ENCODE peak calls at places on chromosomes 6 and 20, in four cellular contexts. R, Q, X and Z are unnamed samples. For H3K4me1, the result is how much of the 10 kb centered on the place peaks cover.

GRCh38 chr20:63492982-63493381 is 5.9 kb downstream of the EEF1A2 start:
- DNase-seq in R (no peak), Q (no peak), X (no peak), Z (no peak)

GRCh38 chr6:41939848-41940758 is 1.5 kb downstream of the CCND3 start:
- DNase-seq in X (peak), R (peak), Q (peak), Z (peak)

GRCh38 chr20:49384437-49385434 is 97.7 kb downstream of the KCNB1 start:
- DNase-seq in R (peak), X (peak), Q (peak), Z (peak)

GRCh38 chr6:52552278-52552643 is 24.6 kb downstream of the TRAM2 start:
- DNase-seq in X (no peak), Q (no peak), R (no peak), Z (no peak)

GRCh38 chr20:45470262-45470931 is 844 bp downstream of the WFDC2 start:
- DNase-seq in Q (no peak), X (no peak), R (peak), Z (no peak)

GRCh38 chr6:116511424-116512131 is at the start of gene CALHM5:
- DNase-seq in X (no peak), Q (peak), R (peak), Z (peak)

GRCh38 chr20:20492521-20493334 is 124.8 kb downstream of the INSM1 start:
- DNase-seq in R (no peak), X (no peak), Q (no peak), Z (no peak)

GRCh38 chr6:14981960-14982359 is 263.9 kb upstream of the JARID2 start:
- DNase-seq in Q (no peak), R (no peak), X (no peak), Z (no peak)

GRCh38 chr6:117666881-117667280 is 8.4 kb upstream of the NUS1 start:
- DNase-seq in X (no peak), Q (peak), R (no peak), Z (no peak)

GRCh38 chr6:20572940-20573339 is 38.7 kb downstream of the CDKAL1 start:
- DNase-seq in Q (peak), X (no peak), R (no peak), Z (peak)

GRCh38 chr6:139372326-139373153 is 1.9 kb downstream of the CITED2 start:
- DNase-seq in Q (peak), R (no peak), X (no peak), Z (peak)

GRCh38 chr6:139373154-139373927 is 1.1 kb downstream of the CITED2 start:
- DNase-seq in Q (peak), X (peak), R (peak), Z (peak)

GRCh38 chr6:139374357-139375238 is at the start of gene CITED2:
- DNase-seq in R (peak), X (peak), Q (peak), Z (peak)

GRCh38 chr6:139375239-139376053 is 998 bp upstream of the CITED2 start:
- DNase-seq in Q (peak), X (peak), R (peak), Z (peak)

GRCh38 chr6:139373928-139374356 is 506 bp downstream of the CITED2 start:
- DNase-seq in R (no peak), X (no peak), Q (no peak), Z (no peak)
- H3K4me1 ChIP-seq in R (under half), X (under half), Q (under half), Z (under half)

GRCh38 chr6:163463180-163463579 is 48.7 kb downstream of the QKI start:
- DNase-seq in X (no peak), Q (no peak), R (no peak), Z (no peak)
- H3K4me1 ChIP-seq in X (under half), Q (under half), R (under half), Z (under half)

GRCh38 chr6:125314019-125314581 is 12.3 kb upstream of the HDDC2 start:
- DNase-seq in R (peak), Q (peak), X (no peak), Z (peak)
- H3K4me1 ChIP-seq in R (under half), Q (under half), X (under half), Z (under half)

GRCh38 chr6:158323561-158323958 is 11.3 kb downstream of the TULP4 start:
- DNase-seq in X (no peak), Q (no peak), R (no peak), Z (no peak)
- H3K4me1 ChIP-seq in X (under half), Q (under half), R (under half), Z (under half)

GRCh38 chr6:45921703-45922270 is 93.9 kb downstream of the CLIC5 start:
- DNase-seq in R (no peak), X (no peak), Q (no peak), Z (no peak)

GRCh38 chr6:45924763-45925342 is 90.8 kb downstream of the CLIC5 start:
- DNase-seq in R (no peak), X (no peak), Q (no peak), Z (peak)

GRCh38 chr6:45922728-45923351 is 92.8 kb downstream of the CLIC5 start:
- DNase-seq in R (peak), Q (peak), X (peak), Z (peak)

GRCh38 chr6:45920819-45921511 is 94.7 kb downstream of the CLIC5 start:
- DNase-seq in X (no peak), R (no peak), Q (no peak), Z (peak)

GRCh38 chr6:45923831-45924391 is 91.7 kb downstream of the CLIC5 start:
- DNase-seq in X (no peak), Q (peak), R (no peak), Z (peak)
- H3K4me1 ChIP-seq in X (under half), Q (under half), R (under half), Z (under half)

DNA sequence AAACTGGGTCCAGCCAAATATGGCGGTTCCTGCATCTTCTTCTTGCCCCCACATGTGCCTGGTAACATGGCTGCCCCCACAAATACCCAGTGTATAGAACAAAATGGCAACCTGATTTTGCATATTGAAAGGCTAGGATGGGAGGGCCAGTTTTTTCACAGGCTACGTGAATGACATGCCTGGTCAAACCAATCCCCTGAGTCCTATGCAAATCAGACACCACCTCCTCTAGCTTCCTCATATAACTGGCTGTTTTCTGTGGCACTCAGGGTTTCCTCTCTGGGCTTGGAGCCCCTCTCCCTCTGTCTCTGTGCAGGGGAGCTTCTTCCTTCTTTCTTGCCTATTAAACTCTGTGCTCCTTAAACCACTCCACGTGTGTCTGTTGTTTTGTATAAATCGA is 372.1 kb downstream of the KIF16B start:
- DNase-seq in R (no peak), Q (no peak), X (no peak), Z (no peak)
- H3K4me1 ChIP-seq in R (under half), Q (under half), X (under half), Z (under half)

DNA sequence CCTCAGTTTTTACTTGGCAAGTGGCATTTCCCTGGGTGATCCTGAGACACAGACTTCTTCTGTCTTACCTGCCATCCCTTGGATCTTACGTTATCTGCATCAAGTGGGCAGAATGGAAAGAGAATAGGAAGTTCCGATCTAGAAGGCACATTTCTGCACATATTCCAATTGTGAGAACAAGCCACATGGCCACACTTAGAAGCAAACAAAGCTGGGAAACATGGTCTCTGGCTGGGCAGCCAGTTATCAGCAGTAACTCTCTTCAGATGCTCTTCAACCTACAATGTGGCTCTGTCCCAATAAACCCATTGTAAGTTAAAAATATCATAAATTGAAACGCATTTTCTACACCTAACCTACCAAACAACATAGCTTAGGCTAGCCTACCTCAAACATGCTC is 67.3 kb upstream of the CCN6 start:
- DNase-seq in Q (no peak), R (no peak), X (no peak), Z (no peak)
- H3K4me1 ChIP-seq in Q (under half), R (under half), X (half or more), Z (under half)